ENCODE peak calls at places on chromosomes 3 and 15, in five cellular contexts. O, I, H, B and C are unnamed samples. For H3K27me3, the result is how much of the 10 kb centered on the place peaks cover.

GRCh38 chr3:160001154-160001760 is 12.6 kb downstream of the IL12A start:
- DNase-seq in I (no peak), H (no peak), B (no peak), O (no peak), C (no peak)

GRCh38 chr3:155112661-155113389 is 32.7 kb downstream of the MME start:
- DNase-seq in H (no peak), O (no peak), I (no peak), B (no peak), C (no peak)

GRCh38 chr15:76234337-76234889 is 76.9 kb downstream of the ETFA start:
- DNase-seq in H (no peak), O (no peak), I (no peak), B (no peak), C (no peak)

GRCh38 chr15:62875626-62876021 is 166.9 kb upstream of the TPM1 start:
- DNase-seq in I (no peak), B (no peak), O (no peak), H (no peak), C (no peak)

GRCh38 chr3:73401058-73401457 is 223.7 kb downstream of the PDZRN3 start:
- DNase-seq in I (no peak), H (no peak), B (peak), O (no peak), C (no peak)

GRCh38 chr15:40345867-40346578 is 4.8 kb upstream of the PHGR1 start:
- DNase-seq in I (peak), B (no peak), O (no peak), H (no peak), C (no peak)

GRCh38 chr3:180274536-180274935 is 237.8 kb upstream of the PEX5L start:
- DNase-seq in I (no peak), H (no peak), O (no peak), B (no peak), C (no peak)

GRCh38 chr3:108153451-108153981 is 62.7 kb upstream of the CD47 start:
- DNase-seq in B (peak), H (peak), I (peak), O (no peak), C (no peak)

GRCh38 chr3:31567036-31567435 is 34.3 kb downstream of the STT3B start:
- DNase-seq in O (no peak), I (no peak), B (no peak), H (no peak), C (no peak)

GRCh38 chr15:87562203-87562602 is 694.3 kb downstream of the NTRK3 start:
- DNase-seq in B (no peak), O (no peak), H (no peak), I (no peak), C (no peak)

GRCh38 chr3:10365316-10365715 is 44.4 kb upstream of the SEC13 start:
- DNase-seq in O (no peak), I (no peak), H (no peak), B (no peak), C (no peak)

GRCh38 chr3:125032100-125032643 is 23.6 kb downstream of the HEG1 start:
- DNase-seq in B (peak), H (no peak), I (no peak), O (no peak), C (no peak)

GRCh38 chr15:53323197-53323596 is 436.3 kb downstream of the WDR72 start:
- DNase-seq in I (no peak), H (no peak), B (no peak), O (no peak), C (no peak)

GRCh38 chr3:197791120-197792018 is at the start of gene LRCH3:
- DNase-seq in B (peak), H (peak), I (peak), O (no peak), C (peak)

GRCh38 chr3:16524196-16524595 is 10.7 kb upstream of the RFTN1 start:
- DNase-seq in B (no peak), O (no peak), H (no peak), I (no peak), C (no peak)

GRCh38 chr3:140753865-140754754 is 76.2 kb downstream of the TRIM42 start:
- DNase-seq in H (peak), O (peak), B (no peak), I (no peak), C (peak)

GRCh38 chr3:9403463-9403862 is 6.0 kb downstream of the SETD5 start:
- DNase-seq in O (no peak), I (no peak), B (no peak), H (no peak), C (no peak)

GRCh38 chr3:27317096-27317495 is 52.1 kb downstream of the NEK10 start:
- DNase-seq in I (no peak), H (no peak), B (no peak), O (no peak), C (no peak)

GRCh38 chr3:69505770-69506407 is 120.0 kb upstream of the FRMD4B start:
- DNase-seq in O (no peak), H (no peak), I (no peak), B (peak), C (no peak)

GRCh38 chr3:150805380-150805779 is 42.4 kb upstream of the SIAH2 start:
- DNase-seq in H (no peak), O (no peak), B (no peak), I (no peak), C (no peak)

GRCh38 chr15:82768414-82769081 is 37.3 kb downstream of the FSD2 start:
- DNase-seq in B (no peak), H (peak), O (no peak), I (no peak), C (no peak)

GRCh38 chr3:15527031-15527459 is 5.5 kb upstream of the COLQ start:
- DNase-seq in B (peak), O (no peak), I (no peak), H (no peak), C (no peak)

GRCh38 chr3:23916152-23916885 is 471 bp downstream of the NKIRAS1 start:
- DNase-seq in I (no peak), B (no peak), O (no peak), H (no peak), C (no peak)

GRCh38 chr3:120435621-120436020 is 15.2 kb downstream of the FSTL1 start:
- DNase-seq in O (no peak), I (no peak), B (peak), H (peak), C (no peak)

GRCh38 chr15:46555547-46555946 is 920.7 kb downstream of the SQOR start:
- DNase-seq in B (no peak), O (no peak), H (no peak), I (no peak), C (no peak)

GRCh38 chr15:43085921-43086320 is 19.9 kb downstream of the UBR1 start:
- DNase-seq in O (no peak), H (no peak), B (peak), I (no peak), C (no peak)

GRCh38 chr3:191254098-191254873 is 55.2 kb downstream of the OSTN start:
- DNase-seq in B (peak), H (no peak), O (no peak), I (no peak), C (no peak)

GRCh38 chr3:115211810-115212492 is 64.9 kb upstream of the ZBTB20 start:
- DNase-seq in B (no peak), I (no peak), O (no peak), H (no peak), C (no peak)

GRCh38 chr3:185688808-185689207 is 102.7 kb downstream of the SENP2 start:
- DNase-seq in O (no peak), I (peak), B (peak), H (peak), C (no peak)

GRCh38 chr3:128203171-128203570 is 49.9 kb downstream of the EEFSEC start:
- DNase-seq in I (no peak), H (no peak), O (no peak), B (no peak), C (no peak)

GRCh38 chr3:135368316-135368715 is 573.3 kb downstream of the EPHB1 start:
- DNase-seq in I (no peak), B (no peak), O (no peak), H (no peak), C (no peak)

GRCh38 chr3:159866201-159866746 is 122.4 kb upstream of the IL12A start:
- DNase-seq in I (no peak), H (no peak), B (peak), O (no peak), C (no peak)

GRCh38 chr3:173395412-173396181 is 1.9 kb upstream of the NLGN1 start:
- DNase-seq in I (peak), B (peak), O (no peak), H (peak), C (peak)

GRCh38 chr3:173396191-173397041 is 1.1 kb upstream of the NLGN1 start:
- DNase-seq in O (no peak), B (no peak), I (no peak), H (peak), C (no peak)

GRCh38 chr3:173399001-173399400 is 1.5 kb downstream of the NLGN1 start:
- DNase-seq in I (no peak), H (no peak), B (no peak), O (no peak), C (no peak)

GRCh38 chr3:173397161-173398110 is at the start of gene NLGN1:
- DNase-seq in B (peak), H (peak), I (peak), O (no peak), C (no peak)

DNA sequence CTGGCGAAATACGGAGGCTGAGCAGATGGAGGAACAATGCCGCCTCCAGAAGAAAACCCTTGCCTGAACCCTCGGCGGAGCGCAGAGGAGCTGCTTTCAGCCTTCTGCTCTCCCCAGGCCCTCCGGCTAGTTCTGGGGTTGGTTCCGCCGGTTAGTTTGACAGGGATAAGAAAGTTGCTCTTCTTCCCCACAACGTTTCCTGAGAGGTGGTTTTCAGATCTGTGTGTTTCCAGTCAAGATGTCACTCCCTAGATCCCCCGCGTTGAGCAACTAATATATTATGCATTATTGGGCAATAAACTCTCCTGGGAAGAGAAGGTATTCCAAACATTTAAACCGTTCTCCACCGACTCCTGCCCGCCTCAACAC is 551 bp downstream of the NLGN1 start:
- DNase-seq in O (no peak), B (peak), I (no peak), H (no peak), C (no peak)
- H3K27me3 ChIP-seq in O (under half), B (under half), I (under half), H (under half), C (under half)

DNA sequence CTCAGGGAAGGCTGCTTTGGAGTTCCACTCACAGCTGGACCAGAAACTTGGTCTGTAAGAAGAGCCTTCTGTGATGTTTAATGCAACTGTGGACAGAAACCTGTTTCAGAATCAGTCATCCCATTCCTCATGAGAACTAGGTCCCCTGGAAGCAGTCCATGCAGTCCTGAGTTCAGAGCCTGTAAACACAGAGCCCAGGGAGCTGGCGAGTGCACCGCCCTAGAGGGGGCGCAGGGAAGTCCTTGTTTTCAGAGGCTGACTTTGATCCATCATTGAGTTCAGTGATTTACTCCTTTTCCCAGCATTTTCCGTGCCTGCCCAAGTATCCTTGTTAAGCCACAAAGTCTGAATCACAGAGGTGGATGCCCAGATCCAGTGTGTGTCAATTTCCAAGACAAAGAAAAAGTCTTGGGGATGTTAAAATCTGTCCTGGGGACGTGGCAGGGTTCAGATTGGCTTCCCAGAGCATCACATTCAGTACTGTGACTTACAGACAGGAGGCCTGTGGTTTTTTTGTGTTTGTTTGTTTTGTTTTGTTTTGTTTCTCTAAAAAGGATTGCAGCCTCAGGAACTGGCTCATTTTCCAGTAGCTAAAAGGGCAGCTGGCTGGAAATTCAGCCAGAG is 9.8 kb upstream of the TXNRD3 start:
- DNase-seq in O (no peak), I (no peak), B (no peak), H (no peak), C (no peak)
- TF ChIP-seq CTCF in O (no peak), I (no peak), B (no peak), H (no peak), C (no peak)

DNA sequence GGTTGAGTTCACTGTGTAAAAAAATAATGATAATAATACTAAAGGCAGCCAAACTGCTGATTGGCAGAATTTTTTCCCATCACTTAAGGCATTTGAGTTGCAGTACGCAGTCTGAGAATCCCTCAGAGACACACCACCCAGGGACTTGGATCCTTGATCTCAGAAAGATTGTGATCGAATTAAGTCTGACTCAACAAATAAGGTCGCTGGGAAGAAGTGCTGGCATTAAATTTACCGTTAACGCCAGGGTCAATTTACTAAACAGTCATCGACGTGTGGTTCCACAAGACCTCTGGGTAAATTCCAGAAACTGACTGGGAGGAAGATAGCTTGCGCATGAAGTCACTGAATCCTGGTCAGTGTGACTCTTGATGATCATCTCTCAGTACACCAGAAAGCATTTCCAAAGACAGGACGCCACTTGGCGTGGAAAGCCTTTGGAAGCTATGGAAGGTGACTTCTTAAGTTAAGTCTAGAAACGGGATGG is 48.3 kb upstream of the CGNL1 start:
- DNase-seq in H (no peak), B (peak), O (no peak), I (no peak), C (no peak)
- H3K27me3 ChIP-seq in H (under half), B (under half), O (under half), I (under half), C (under half)

GRCh38 chr3:50616770-50617095 is 218 bp upstream of the MAPKAPK3 start:
- DNase-seq in H (peak), O (peak), B (peak), I (peak), C (peak)

GRCh38 chr3:50615190-50615589 is 1.8 kb upstream of the MAPKAPK3 start:
- DNase-seq in B (no peak), H (no peak), O (no peak), I (no peak), C (no peak)

GRCh38 chr3:50617911-50618481 is 1.0 kb downstream of the MAPKAPK3 start:
- DNase-seq in I (no peak), B (no peak), H (no peak), O (no peak), C (no peak)

GRCh38 chr3:50616003-50616769 is 765 bp upstream of the MAPKAPK3 start:
- DNase-seq in B (peak), I (peak), O (no peak), H (peak), C (peak)

GRCh38 chr3:50617096-50617791 is at the start of gene MAPKAPK3:
- DNase-seq in I (peak), B (peak), H (peak), O (no peak), C (no peak)
- TF ChIP-seq CTCF in I (no peak), B (no peak), H (no peak), O (no peak), C (peak)

GRCh38 chr15:96348112-96349027 is 17.9 kb downstream of the NR2F2 start:
- DNase-seq in H (no peak), B (no peak), O (no peak), I (no peak), C (no peak)
- H3K27me3 ChIP-seq in H (under half), B (half or more), O (under half), I (under half), C (under half)

DNA sequence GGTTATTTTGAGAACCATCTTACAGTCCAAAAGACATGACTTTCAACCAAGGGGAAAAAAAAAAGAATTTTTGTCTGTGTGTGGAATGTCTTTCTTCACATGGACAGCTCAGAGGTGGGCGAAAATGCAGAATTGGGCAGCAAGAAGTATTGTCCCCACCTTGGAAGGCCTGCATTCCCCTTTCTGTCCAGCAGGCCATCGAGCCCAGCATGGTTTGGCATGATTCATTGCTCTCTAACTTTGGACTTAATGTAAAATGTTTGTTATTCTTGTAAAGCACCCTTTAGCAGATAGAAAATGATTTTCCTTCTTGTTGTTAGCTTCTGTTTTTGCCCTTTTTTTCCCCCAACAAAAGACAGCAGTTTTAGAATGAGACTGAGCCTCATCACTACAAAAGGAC is 12.4 kb downstream of the MYO1E start:
- DNase-seq in B (no peak), O (no peak), I (no peak), H (no peak), C (no peak)
- TF ChIP-seq CTCF in B (peak), O (no peak), I (no peak), H (peak), C (peak)

GRCh38 chr15:34793071-34793470 is 2.3 kb downstream of the ACTC1 start:
- DNase-seq in O (no peak), B (no peak), I (no peak), H (no peak), C (no peak)

GRCh38 chr15:34791701-34792100 is 3.6 kb downstream of the ACTC1 start:
- DNase-seq in I (no peak), O (no peak), B (no peak), H (no peak), C (no peak)

GRCh38 chr15:34793901-34794300 is 1.4 kb downstream of the ACTC1 start:
- DNase-seq in O (no peak), B (no peak), H (no peak), I (no peak), C (no peak)

GRCh38 chr15:34790121-34790520 is 5.2 kb downstream of the ACTC1 start:
- DNase-seq in H (no peak), B (no peak), O (no peak), I (no peak), C (no peak)

GRCh38 chr15:34789326-34789725 is 6.0 kb downstream of the ACTC1 start:
- DNase-seq in I (no peak), H (no peak), B (no peak), O (no peak), C (no peak)
- H3K27me3 ChIP-seq in I (under half), H (under half), B (under half), O (under half), C (under half)

GRCh38 chr3:167738037-167738436 is 2.5 kb downstream of the SERPINI1 start:
- DNase-seq in I (no peak), O (no peak), B (no peak), H (no peak), C (no peak)

GRCh38 chr3:167742338-167742737 is 6.8 kb downstream of the SERPINI1 start:
- DNase-seq in B (no peak), O (no peak), H (no peak), I (no peak), C (no peak)

GRCh38 chr3:167739190-167739589 is 3.7 kb downstream of the SERPINI1 start:
- DNase-seq in B (no peak), H (no peak), I (no peak), O (no peak), C (no peak)

GRCh38 chr3:167743799-167744198 is 8.3 kb downstream of the SERPINI1 start:
- DNase-seq in B (no peak), O (no peak), H (no peak), I (no peak), C (no peak)

DNA sequence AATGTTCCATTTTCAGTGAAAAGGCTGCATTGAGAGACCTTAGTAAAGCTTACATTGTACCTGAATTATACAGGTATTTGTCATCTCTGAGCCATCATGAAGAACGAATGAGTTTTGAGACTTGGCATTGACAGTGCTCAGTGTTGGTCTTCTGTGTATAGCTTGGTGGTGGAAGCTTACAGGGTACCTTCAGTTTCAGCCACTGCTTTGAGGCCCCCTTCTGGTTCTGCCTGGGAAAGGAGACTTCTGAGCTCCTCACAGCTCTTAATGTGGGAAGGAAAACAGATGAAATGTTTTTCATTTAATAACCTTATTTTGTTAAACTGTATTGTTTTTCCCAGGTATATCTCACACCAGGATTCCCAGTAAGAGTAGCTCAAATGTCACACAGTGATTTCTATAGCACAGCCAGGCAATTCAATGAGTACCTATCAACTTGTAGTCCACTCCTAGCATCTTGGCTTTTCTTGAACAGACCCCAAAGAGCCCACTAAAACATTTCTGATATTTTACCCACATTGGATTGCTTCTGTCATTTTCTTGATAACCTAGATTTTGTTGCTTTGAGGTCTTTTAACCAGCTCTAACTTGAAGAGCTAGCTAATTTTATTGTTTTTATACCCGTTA is 5.6 kb downstream of the SERPINI1 start:
- DNase-seq in I (no peak), B (peak), H (peak), O (no peak), C (no peak)
- TF ChIP-seq CTCF in I (no peak), B (peak), H (peak), O (peak), C (peak)